ENCODE peak calls at places on chromosomes 16 and 17, in four cellular contexts. One of them, this sample, is unnamed.

GRCh38 chr17:51461578-51462004 is 201.2 kb downstream of the UTP18 start:
- DNase-seq in thoracic aorta: no peak
- DNase-seq in PC-3: peak
- DNase-seq in HCT116: peak
- DNase-seq in this sample: no peak

GRCh38 chr17:54013117-54013516 is 190.4 kb downstream of the KIF2B start:
- DNase-seq in thoracic aorta: no peak
- DNase-seq in PC-3: no peak
- DNase-seq in HCT116: no peak
- DNase-seq in this sample: no peak

GRCh38 chr17:70034158-70034557 is 40.9 kb upstream of the KCNJ16 start:
- DNase-seq in thoracic aorta: no peak
- DNase-seq in PC-3: no peak
- DNase-seq in HCT116: no peak
- DNase-seq in this sample: no peak

GRCh38 chr17:19016881-19017280 is 12.3 kb upstream of the FAM83G start:
- DNase-seq in thoracic aorta: no peak
- DNase-seq in PC-3: no peak
- DNase-seq in HCT116: no peak
- DNase-seq in this sample: no peak

GRCh38 chr17:52606098-52606497 is 447.6 kb upstream of the CA10 start:
- DNase-seq in thoracic aorta: no peak
- DNase-seq in PC-3: peak
- DNase-seq in HCT116: no peak
- DNase-seq in this sample: peak

GRCh38 chr17:71440513-71440912 is 680.3 kb upstream of the SOX9 start:
- DNase-seq in thoracic aorta: no peak
- DNase-seq in PC-3: peak
- DNase-seq in HCT116: no peak
- DNase-seq in this sample: peak

GRCh38 chr16:83723244-83723643 is 84.5 kb upstream of the HSBP1 start:
- DNase-seq in thoracic aorta: no peak
- DNase-seq in PC-3: no peak
- DNase-seq in HCT116: no peak
- DNase-seq in this sample: no peak

GRCh38 chr16:73616186-73616585 is 568.3 kb upstream of the ZFHX3 start:
- DNase-seq in thoracic aorta: no peak
- DNase-seq in PC-3: no peak
- DNase-seq in HCT116: peak
- DNase-seq in this sample: no peak

GRCh38 chr16:83732536-83732935 is 75.2 kb upstream of the HSBP1 start:
- DNase-seq in thoracic aorta: no peak
- DNase-seq in PC-3: no peak
- DNase-seq in HCT116: no peak
- DNase-seq in this sample: no peak

GRCh38 chr17:10192963-10193362 is 5.4 kb downstream of the GAS7 start:
- DNase-seq in thoracic aorta: no peak
- DNase-seq in PC-3: no peak
- DNase-seq in HCT116: no peak
- DNase-seq in this sample: no peak

GRCh38 chr17:65334391-65334790 is 197.2 kb downstream of the RGS9 start:
- DNase-seq in thoracic aorta: no peak
- DNase-seq in PC-3: peak
- DNase-seq in HCT116: no peak
- DNase-seq in this sample: no peak

GRCh38 chr16:88863426-88863825 is 3.0 kb downstream of the PABPN1L start:
- DNase-seq in thoracic aorta: no peak
- DNase-seq in PC-3: no peak
- DNase-seq in HCT116: no peak
- DNase-seq in this sample: no peak

GRCh38 chr16:49502136-49502881 is 128.7 kb downstream of the C16orf78 start:
- DNase-seq in thoracic aorta: no peak
- DNase-seq in PC-3: no peak
- DNase-seq in HCT116: no peak
- DNase-seq in this sample: no peak

GRCh38 chr17:40177275-40177874 is at the start of gene RAPGEFL1:
- DNase-seq in thoracic aorta: peak
- DNase-seq in PC-3: no peak
- DNase-seq in HCT116: no peak
- DNase-seq in this sample: no peak

GRCh38 chr16:8138666-8139065 is 451.6 kb downstream of the TMEM114 start:
- DNase-seq in thoracic aorta: no peak
- DNase-seq in PC-3: no peak
- DNase-seq in HCT116: no peak
- DNase-seq in this sample: no peak

GRCh38 chr16:27154573-27155521 is 48.5 kb upstream of the KDM8 start:
- DNase-seq in thoracic aorta: no peak
- DNase-seq in PC-3: peak
- DNase-seq in HCT116: peak
- DNase-seq in this sample: no peak

GRCh38 chr16:81491522-81492188 is 47.0 kb downstream of the CMIP start:
- DNase-seq in thoracic aorta: no peak
- DNase-seq in PC-3: no peak
- DNase-seq in HCT116: no peak
- DNase-seq in this sample: no peak

GRCh38 chr16:79605999-79606398 is 5.5 kb upstream of the MAF start:
- DNase-seq in thoracic aorta: no peak
- DNase-seq in PC-3: peak
- DNase-seq in HCT116: no peak
- DNase-seq in this sample: no peak

GRCh38 chr17:81935709-81936084 is 1.4 kb downstream of the PYCR1 start:
- DNase-seq in thoracic aorta: no peak
- DNase-seq in PC-3: no peak
- DNase-seq in HCT116: no peak
- DNase-seq in this sample: no peak

GRCh38 chr16:72241930-72242329 is 70.0 kb upstream of the PMFBP1 start:
- DNase-seq in thoracic aorta: no peak
- DNase-seq in PC-3: peak
- DNase-seq in HCT116: peak
- DNase-seq in this sample: no peak

GRCh38 chr16:57622361-57623250 is 5.8 kb upstream of the ADGRG1 start:
- DNase-seq in thoracic aorta: no peak
- DNase-seq in PC-3: no peak
- DNase-seq in HCT116: no peak
- DNase-seq in this sample: no peak

GRCh38 chr16:50568187-50568830 is 20.1 kb downstream of the NKD1 start:
- DNase-seq in thoracic aorta: no peak
- DNase-seq in PC-3: no peak
- DNase-seq in HCT116: no peak
- DNase-seq in this sample: no peak

GRCh38 chr16:4283939-4284338 is 11.1 kb upstream of the TFAP4 start:
- DNase-seq in thoracic aorta: no peak
- DNase-seq in PC-3: peak
- DNase-seq in HCT116: no peak
- DNase-seq in this sample: no peak

GRCh38 chr16:64356267-64356666 is 765.6 kb downstream of the CDH11 start:
- DNase-seq in thoracic aorta: no peak
- DNase-seq in PC-3: peak
- DNase-seq in HCT116: no peak
- DNase-seq in this sample: no peak

GRCh38 chr17:31494259-31495048 is 103.0 kb downstream of the RAB11FIP4 start:
- DNase-seq in thoracic aorta: no peak
- DNase-seq in PC-3: no peak
- DNase-seq in HCT116: no peak
- DNase-seq in this sample: no peak

GRCh38 chr17:72411124-72411563 is 290.3 kb downstream of the SOX9 start:
- DNase-seq in thoracic aorta: no peak
- DNase-seq in PC-3: peak
- DNase-seq in HCT116: no peak
- DNase-seq in this sample: peak

GRCh38 chr17:15274017-15274416 is 8.9 kb upstream of the PMP22 start:
- DNase-seq in thoracic aorta: no peak
- DNase-seq in PC-3: no peak
- DNase-seq in HCT116: no peak
- DNase-seq in this sample: no peak
- H3K27ac ChIP-seq in thoracic aorta: no peak
- H3K27ac ChIP-seq in PC-3: peak
- H3K27ac ChIP-seq in HCT116: no peak
- H3K27ac ChIP-seq in this sample: no peak

GRCh38 chr16:86461037-86461436 is 49.3 kb upstream of the FOXF1 start:
- DNase-seq in thoracic aorta: no peak
- DNase-seq in PC-3: no peak
- DNase-seq in HCT116: no peak
- DNase-seq in this sample: no peak
- H3K27ac ChIP-seq in thoracic aorta: no peak
- H3K27ac ChIP-seq in PC-3: no peak
- H3K27ac ChIP-seq in HCT116: no peak
- H3K27ac ChIP-seq in this sample: no peak

GRCh38 chr17:74107107-74107506 is 96.4 kb upstream of the RPL38 start:
- DNase-seq in thoracic aorta: no peak
- DNase-seq in PC-3: no peak
- DNase-seq in HCT116: no peak
- DNase-seq in this sample: no peak
- H3K27ac ChIP-seq in thoracic aorta: no peak
- H3K27ac ChIP-seq in PC-3: no peak
- H3K27ac ChIP-seq in HCT116: no peak
- H3K27ac ChIP-seq in this sample: no peak

GRCh38 chr17:64259436-64259835 is 3.6 kb downstream of the TEX2 start:
- DNase-seq in thoracic aorta: no peak
- DNase-seq in PC-3: no peak
- DNase-seq in HCT116: no peak
- DNase-seq in this sample: no peak

GRCh38 chr17:64259922-64260321 is 3.1 kb downstream of the TEX2 start:
- DNase-seq in thoracic aorta: no peak
- DNase-seq in PC-3: peak
- DNase-seq in HCT116: no peak
- DNase-seq in this sample: no peak

GRCh38 chr17:64262125-64262421 is 987 bp downstream of the TEX2 start:
- DNase-seq in thoracic aorta: no peak
- DNase-seq in PC-3: no peak
- DNase-seq in HCT116: no peak
- DNase-seq in this sample: no peak

GRCh38 chr17:64262422-64263260 is at the start of gene TEX2:
- DNase-seq in thoracic aorta: no peak
- DNase-seq in PC-3: peak
- DNase-seq in HCT116: no peak
- DNase-seq in this sample: no peak

GRCh38 chr17:64261422-64262124 is 1.5 kb downstream of the TEX2 start:
- DNase-seq in thoracic aorta: no peak
- DNase-seq in PC-3: no peak
- DNase-seq in HCT116: no peak
- DNase-seq in this sample: no peak
- H3K27ac ChIP-seq in thoracic aorta: peak
- H3K27ac ChIP-seq in PC-3: no peak
- H3K27ac ChIP-seq in HCT116: no peak
- H3K27ac ChIP-seq in this sample: peak

GRCh38 chr17:2926019-2926650 is 129.9 kb downstream of the RAP1GAP2 start:
- DNase-seq in thoracic aorta: no peak
- DNase-seq in PC-3: peak
- DNase-seq in HCT116: no peak
- DNase-seq in this sample: peak

GRCh38 chr17:2928294-2928890 is 132.2 kb downstream of the RAP1GAP2 start:
- DNase-seq in thoracic aorta: no peak
- DNase-seq in PC-3: no peak
- DNase-seq in HCT116: no peak
- DNase-seq in this sample: no peak

GRCh38 chr17:2924211-2924610 is 128.0 kb downstream of the RAP1GAP2 start:
- DNase-seq in thoracic aorta: no peak
- DNase-seq in PC-3: no peak
- DNase-seq in HCT116: no peak
- DNase-seq in this sample: no peak

GRCh38 chr17:2921443-2921842 is 125.2 kb downstream of the RAP1GAP2 start:
- DNase-seq in thoracic aorta: no peak
- DNase-seq in PC-3: no peak
- DNase-seq in HCT116: no peak
- DNase-seq in this sample: no peak

GRCh38 chr17:2925011-2925410 is 128.8 kb downstream of the RAP1GAP2 start:
- DNase-seq in thoracic aorta: no peak
- DNase-seq in PC-3: no peak
- DNase-seq in HCT116: no peak
- DNase-seq in this sample: no peak
- H3K27ac ChIP-seq in thoracic aorta: no peak
- H3K27ac ChIP-seq in PC-3: no peak
- H3K27ac ChIP-seq in HCT116: no peak
- H3K27ac ChIP-seq in this sample: peak